ENCODE peak calls at places on chromosomes 2 and 18, in five cellular contexts. One of them, this sample, is unnamed.

GRCh38 chr2:25230128-25230527 is 61.7 kb upstream of the POMC start:
- DNase-seq in PC-9: no peak
- DNase-seq in SK-N-MC: no peak
- DNase-seq in kidney: no peak
- DNase-seq in dorsolateral prefrontal cortex: no peak
- DNase-seq in this sample: no peak

GRCh38 chr2:47715552-47715951 is 67.4 kb upstream of the MSH6 start:
- DNase-seq in dorsolateral prefrontal cortex: no peak
- DNase-seq in kidney: no peak
- DNase-seq in SK-N-MC: no peak
- DNase-seq in PC-9: no peak
- DNase-seq in this sample: no peak

GRCh38 chr18:55375930-55376329 is 212.1 kb downstream of the TCF4 start:
- DNase-seq in PC-9: no peak
- DNase-seq in dorsolateral prefrontal cortex: no peak
- DNase-seq in SK-N-MC: no peak
- DNase-seq in kidney: no peak
- DNase-seq in this sample: no peak

GRCh38 chr18:8882632-8883408 is 177.5 kb downstream of the MTCL1 start:
- DNase-seq in dorsolateral prefrontal cortex: no peak
- DNase-seq in PC-9: no peak
- DNase-seq in SK-N-MC: no peak
- DNase-seq in kidney: no peak
- DNase-seq in this sample: no peak

GRCh38 chr18:48921305-48922202 is 29.2 kb downstream of the SMAD7 start:
- DNase-seq in dorsolateral prefrontal cortex: peak; percentile 63
- DNase-seq in PC-9: no peak
- DNase-seq in kidney: peak; percentile 69
- DNase-seq in SK-N-MC: no peak
- DNase-seq in this sample: no peak

GRCh38 chr2:60442608-60443007 is 110.8 kb downstream of the BCL11A start:
- DNase-seq in SK-N-MC: no peak
- DNase-seq in dorsolateral prefrontal cortex: no peak
- DNase-seq in kidney: no peak
- DNase-seq in PC-9: no peak
- DNase-seq in this sample: no peak

GRCh38 chr2:45765007-45765767 is 113.7 kb downstream of the PRKCE start:
- DNase-seq in PC-9: no peak
- DNase-seq in SK-N-MC: no peak
- DNase-seq in kidney: no peak
- DNase-seq in dorsolateral prefrontal cortex: no peak
- DNase-seq in this sample: no peak

GRCh38 chr2:46848446-46848845 is 67.2 kb downstream of the MCFD2 start:
- DNase-seq in dorsolateral prefrontal cortex: no peak
- DNase-seq in PC-9: no peak
- DNase-seq in kidney: peak; percentile 59
- DNase-seq in SK-N-MC: no peak
- DNase-seq in this sample: no peak

GRCh38 chr2:111055735-111056134 is 65.0 kb upstream of the BCL2L11 start:
- DNase-seq in SK-N-MC: no peak
- DNase-seq in PC-9: no peak
- DNase-seq in dorsolateral prefrontal cortex: no peak
- DNase-seq in kidney: no peak
- DNase-seq in this sample: no peak

GRCh38 chr2:150175034-150175433 is 312.4 kb downstream of the RND3 start:
- DNase-seq in kidney: no peak
- DNase-seq in dorsolateral prefrontal cortex: no peak
- DNase-seq in PC-9: no peak
- DNase-seq in SK-N-MC: no peak
- DNase-seq in this sample: no peak

GRCh38 chr18:22314406-22314805 is 103.3 kb downstream of the CTAGE1 start:
- DNase-seq in SK-N-MC: no peak
- DNase-seq in PC-9: no peak
- DNase-seq in dorsolateral prefrontal cortex: no peak
- DNase-seq in kidney: no peak
- DNase-seq in this sample: no peak

GRCh38 chr2:230814616-230815015 is 50.1 kb upstream of the ITM2C start:
- DNase-seq in dorsolateral prefrontal cortex: no peak
- DNase-seq in SK-N-MC: no peak
- DNase-seq in PC-9: no peak
- DNase-seq in kidney: no peak
- DNase-seq in this sample: no peak

GRCh38 chr2:207282916-207283315 is 117.2 kb upstream of the KLF7 start:
- DNase-seq in PC-9: no peak
- DNase-seq in kidney: no peak
- DNase-seq in dorsolateral prefrontal cortex: no peak
- DNase-seq in SK-N-MC: no peak
- DNase-seq in this sample: no peak

GRCh38 chr2:180970052-180970451 is 10.4 kb upstream of the UBE2E3 start:
- DNase-seq in dorsolateral prefrontal cortex: no peak
- DNase-seq in PC-9: no peak
- DNase-seq in kidney: no peak
- DNase-seq in SK-N-MC: no peak
- DNase-seq in this sample: no peak

DNA sequence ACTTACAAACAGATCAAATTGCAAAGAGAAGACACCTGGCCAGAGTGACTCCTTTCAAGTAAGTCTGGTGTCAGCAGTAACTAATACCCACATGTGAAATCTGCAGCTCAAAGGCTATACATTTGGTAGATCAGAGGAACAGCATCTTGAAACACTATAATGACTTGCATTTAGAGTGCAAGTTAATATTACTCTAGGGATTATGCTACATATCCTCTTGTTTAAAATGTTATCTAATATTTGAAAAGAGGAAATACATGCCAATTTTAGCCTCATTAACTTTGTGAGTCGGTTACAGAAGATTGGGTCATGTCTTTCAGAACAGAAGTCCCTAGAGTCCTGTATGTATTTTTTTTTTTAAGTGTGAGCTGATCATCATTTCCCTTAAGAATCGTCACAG is 15.2 kb downstream of the LANCL1 start:
- DNase-seq in SK-N-MC: no peak
- DNase-seq in PC-9: no peak
- DNase-seq in kidney: no peak
- DNase-seq in dorsolateral prefrontal cortex: no peak
- DNase-seq in this sample: no peak
- H3K27ac ChIP-seq in SK-N-MC: no peak overlapping the region
- H3K27ac ChIP-seq in PC-9: no peak overlapping the region
- H3K27ac ChIP-seq in kidney: no peak overlapping the region
- H3K27ac ChIP-seq in dorsolateral prefrontal cortex: peak overlapping the region; percentile 88
- H3K27ac ChIP-seq in this sample: no peak overlapping the region

GRCh38 chr2:15733867-15734765 is 142.4 kb downstream of the DDX1 start:
- DNase-seq in SK-N-MC: no peak
- DNase-seq in dorsolateral prefrontal cortex: no peak
- DNase-seq in kidney: no peak
- DNase-seq in PC-9: no peak
- DNase-seq in this sample: no peak
- H3K27ac ChIP-seq in SK-N-MC: no peak overlapping the region
- H3K27ac ChIP-seq in dorsolateral prefrontal cortex: peak overlapping the region; percentile 61
- H3K27ac ChIP-seq in kidney: no peak overlapping the region
- H3K27ac ChIP-seq in PC-9: no peak overlapping the region
- H3K27ac ChIP-seq in this sample: no peak overlapping the region

GRCh38 chr18:697771-698170 is 14.7 kb downstream of the ENOSF1 start:
- DNase-seq in kidney: no peak
- DNase-seq in PC-9: no peak
- DNase-seq in dorsolateral prefrontal cortex: no peak
- DNase-seq in SK-N-MC: no peak
- DNase-seq in this sample: no peak
- H3K27ac ChIP-seq in kidney: no peak overlapping the region
- H3K27ac ChIP-seq in PC-9: no peak overlapping the region
- H3K27ac ChIP-seq in dorsolateral prefrontal cortex: no peak overlapping the region
- H3K27ac ChIP-seq in SK-N-MC: no peak overlapping the region
- H3K27ac ChIP-seq in this sample: no peak overlapping the region

GRCh38 chr2:69077224-69077953 is 64.4 kb downstream of the ANTXR1 start:
- DNase-seq in dorsolateral prefrontal cortex: no peak
- DNase-seq in PC-9: no peak
- DNase-seq in kidney: no peak
- DNase-seq in SK-N-MC: no peak
- DNase-seq in this sample: no peak
- H3K27ac ChIP-seq in dorsolateral prefrontal cortex: no peak overlapping the region
- H3K27ac ChIP-seq in PC-9: no peak overlapping the region
- H3K27ac ChIP-seq in kidney: no peak overlapping the region
- H3K27ac ChIP-seq in SK-N-MC: no peak overlapping the region
- H3K27ac ChIP-seq in this sample: no peak overlapping the region